ENCODE peak calls at places on chromosomes 16 and 17, in eight cellular contexts. W, G, A, T, R, Z, I and Y are unnamed samples.

GRCh38 chr16:30972872-30973271 is 12.1 kb upstream of the HSD3B7 start:
- DNase-seq in T (no peak), I (no peak), W (no peak), A (no peak), G (no peak), Z (no peak), R (no peak), Y (no peak)

GRCh38 chr16:78249832-78250231 is 150.4 kb downstream of the WWOX start:
- DNase-seq in R (no peak), T (no peak), G (no peak), A (no peak), W (no peak), I (no peak), Z (no peak), Y (no peak)

GRCh38 chr16:2350500-2350899 is 10.0 kb upstream of the ABCA3 start:
- DNase-seq in R (no peak), T (no peak), Z (no peak), G (no peak), A (no peak), I (no peak), W (no peak), Y (no peak)

GRCh38 chr16:83901101-83901500 is 2.2 kb downstream of the MLYCD start:
- DNase-seq in Z (no peak), G (no peak), W (no peak), A (peak; percentile 53), T (no peak), R (no peak), I (no peak), Y (no peak)

GRCh38 chr17:80720624-80721577 is 176.3 kb downstream of the RPTOR start:
- DNase-seq in I (peak; percentile 35), Z (peak; percentile 88), T (peak; percentile 75), A (no peak), G (no peak), W (no peak), R (no peak), Y (peak; percentile 45)

GRCh38 chr17:973053-973452 is 6.5 kb downstream of the NXN start:
- DNase-seq in G (no peak), T (no peak), W (no peak), A (no peak), R (no peak), I (no peak), Z (no peak), Y (no peak)

GRCh38 chr17:40122944-40123810 is 1.4 kb downstream of the MSL1 start:
- DNase-seq in T (peak; percentile 71), I (no peak), Z (no peak), W (peak; percentile 24), R (no peak), G (no peak), A (peak; percentile 55), Y (no peak)

GRCh38 chr17:15257316-15257925 is 7.7 kb downstream of the PMP22 start:
- DNase-seq in R (no peak), I (peak; percentile 31), A (peak; percentile 90), W (peak; percentile 69), T (peak; percentile 56), Z (peak; percentile 64), G (no peak), Y (peak; percentile 42)

GRCh38 chr16:23836404-23837291 is 865 bp downstream of the PRKCB start:
- DNase-seq in W (no peak), I (no peak), Z (no peak), G (no peak), R (peak; percentile 23), T (peak; percentile 50), A (no peak), Y (peak; percentile 44)

GRCh38 chr17:81080056-81080455 is 45.1 kb downstream of the BAIAP2 start:
- DNase-seq in Z (no peak), A (no peak), G (no peak), R (no peak), W (no peak), T (no peak), I (no peak), Y (no peak)

GRCh38 chr17:67689534-67690177 is 28.1 kb upstream of the NOL11 start:
- DNase-seq in A (peak; percentile 59), I (no peak), Z (peak; percentile 68), T (peak; percentile 74), R (no peak), W (peak; percentile 17), G (no peak), Y (peak; percentile 49)

GRCh38 chr17:40121191-40121885 is 433 bp upstream of the MSL1 start:
- DNase-seq in G (no peak), Z (no peak), I (no peak), A (peak; percentile 60), R (no peak), T (no peak), W (no peak), Y (peak; percentile 27)

GRCh38 chr16:85238233-85238647 is 126.0 kb upstream of the CIBAR2 start:
- DNase-seq in T (no peak), A (peak; percentile 29), I (no peak), W (peak; percentile 84), Z (peak; percentile 68), G (no peak), R (no peak), Y (no peak)

GRCh38 chr17:57569860-57570259 is 175.2 kb downstream of the CCDC182 start:
- DNase-seq in Z (no peak), G (no peak), I (no peak), R (no peak), W (no peak), T (no peak), A (no peak), Y (no peak)